ENCODE peak calls at places on chromosomes 4 and X, in four cellular contexts. S is AG10803, U is Caco-2, A is chondrocyte. J is an unnamed sample.

GRCh38 chrX:10972731-10973130 is 138.4 kb upstream of the HCCS start:
- DNase-seq in S (peak; percentile 86), A (no peak), U (no peak), J (no peak)

GRCh38 chr4:122086338-122086737 is 65.8 kb upstream of the BLTP1 start:
- DNase-seq in S (no peak), A (no peak), U (no peak), J (no peak)

GRCh38 chr4:183757105-183757504 is 98.0 kb downstream of the TRAPPC11 start:
- DNase-seq in S (no peak), U (no peak), A (no peak), J (no peak)

GRCh38 chr4:116925900-116926457 is 159.4 kb downstream of the TRAM1L1 start:
- DNase-seq in S (no peak), U (no peak), A (peak; percentile 85), J (no peak)

GRCh38 chrX:154506483-154507332 is 9.3 kb downstream of the FAM3A start:
- DNase-seq in U (no peak), S (no peak), A (no peak), J (no peak)

GRCh38 chr4:108426493-108426892 is 193.9 kb upstream of the RPL34 start:
- DNase-seq in S (peak; percentile 24), U (no peak), A (no peak), J (no peak)

GRCh38 chrX:48101443-48101842 is 29.0 kb upstream of the SPACA5B start:
- DNase-seq in A (no peak), S (no peak), U (no peak), J (no peak)

GRCh38 chrX:21004835-21005234 is 369.4 kb upstream of the CNKSR2 start:
- DNase-seq in U (no peak), S (peak; percentile 12), A (no peak), J (no peak)

GRCh38 chrX:40474205-40474626 is 106.6 kb upstream of the ATP6AP2 start:
- DNase-seq in A (no peak), U (peak; percentile 87), S (peak; percentile 5), J (no peak)

GRCh38 chrX:68109162-68109561 is 324.1 kb downstream of the OPHN1 start:
- DNase-seq in A (no peak), U (no peak), S (no peak), J (no peak)

GRCh38 chrX:129836827-129837226 is 6.9 kb downstream of the ZDHHC9 start:
- DNase-seq in S (no peak), A (no peak), U (no peak), J (no peak)

GRCh38 chr4:152106781-152107321 is 346.0 kb upstream of the GATB start:
- DNase-seq in U (no peak), S (no peak), A (no peak), J (peak; percentile 26)

GRCh38 chr4:112813790-112814189 is 176.8 kb downstream of the LARP7 start:
- DNase-seq in U (no peak), S (peak; percentile 57), A (no peak), J (peak; percentile 77)

GRCh38 chr4:111519683-111520082 is 625.6 kb upstream of the FAM241A start:
- DNase-seq in A (no peak), S (no peak), U (no peak), J (no peak)

GRCh38 chr4:7928711-7929505 is 10.8 kb downstream of the AFAP1 start:
- DNase-seq in A (no peak), U (no peak), S (no peak), J (peak; percentile 29)

GRCh38 chrX:149453030-149453429 is 52.1 kb downstream of the IDS start:
- DNase-seq in S (peak; percentile 60), A (no peak), U (no peak), J (peak; percentile 25)

GRCh38 chr4:150769845-150770244 is 187.9 kb downstream of the MAB21L2 start:
- DNase-seq in A (no peak), U (no peak), S (no peak), J (no peak)

GRCh38 chr4:40200881-40201797 is 4.3 kb downstream of the RHOH start:
- DNase-seq in U (no peak), A (no peak), S (no peak), J (no peak)

GRCh38 chrX:3550160-3550765 is 163.2 kb downstream of the PRKX start:
- DNase-seq in A (no peak), S (no peak), U (peak; percentile 42), J (peak; percentile 43)

GRCh38 chr4:165563851-165564250 is 185.0 kb downstream of the CPE start:
- DNase-seq in A (no peak), U (no peak), S (no peak), J (no peak)

DNA sequence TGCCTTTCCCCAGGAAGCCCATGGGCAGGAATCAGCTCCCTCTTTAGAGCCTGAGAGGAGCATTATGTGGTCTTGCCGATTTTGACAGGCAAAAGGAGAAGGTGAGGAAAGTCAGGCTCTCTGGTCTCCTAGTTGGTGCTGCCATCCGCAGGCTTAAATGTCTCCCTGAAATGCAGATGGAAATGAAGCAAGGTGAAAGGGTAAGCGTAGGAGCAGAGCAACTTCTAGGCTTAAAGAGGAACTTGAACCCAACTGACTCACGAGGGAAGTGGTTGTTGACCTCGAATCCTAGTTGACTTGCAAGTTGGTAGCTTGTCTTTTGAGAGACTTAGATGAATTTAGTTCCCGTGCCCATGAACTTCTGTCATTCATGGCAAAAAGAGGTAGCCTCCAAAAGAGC is 205.9 kb downstream of the PTTG2 start:
- DNase-seq in U (no peak), A (no peak), S (no peak), J (no peak)
- TF ChIP-seq CTCF in U (no peak), A (no peak), S (no peak), J (no peak)

GRCh38 chrX:53244610-53245009 is 19.6 kb upstream of the KDM5C start:
- DNase-seq in A (no peak), U (no peak), S (no peak), J (no peak)
- TF ChIP-seq CTCF in A (peak; percentile 66), U (no peak), S (peak; percentile 39), J (peak; percentile 69)

DNA sequence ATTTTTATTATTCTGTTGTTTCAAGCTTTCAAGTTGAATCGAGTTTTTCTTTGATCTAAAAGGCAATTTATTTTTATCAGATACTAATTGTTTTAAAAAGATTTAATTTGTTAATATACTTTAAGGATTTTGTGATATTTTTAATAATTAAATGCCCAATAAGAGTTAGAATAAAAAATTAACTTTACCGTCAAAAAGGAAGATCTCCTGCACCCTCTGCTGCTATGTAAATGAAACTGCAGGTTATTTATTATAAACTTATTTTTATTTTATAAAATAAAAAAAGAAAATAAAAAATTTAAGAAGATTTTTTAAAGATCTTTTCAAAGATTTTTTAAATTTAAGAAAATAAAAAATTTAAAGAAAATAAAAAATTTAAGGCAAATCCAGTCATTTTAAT is 166.1 kb downstream of the CCSER1 start:
- DNase-seq in A (no peak), U (no peak), S (peak; percentile 4), J (no peak)
- TF ChIP-seq CTCF in A (peak; percentile 96), U (peak; percentile 61), S (peak; percentile 44), J (peak; percentile 76)

DNA sequence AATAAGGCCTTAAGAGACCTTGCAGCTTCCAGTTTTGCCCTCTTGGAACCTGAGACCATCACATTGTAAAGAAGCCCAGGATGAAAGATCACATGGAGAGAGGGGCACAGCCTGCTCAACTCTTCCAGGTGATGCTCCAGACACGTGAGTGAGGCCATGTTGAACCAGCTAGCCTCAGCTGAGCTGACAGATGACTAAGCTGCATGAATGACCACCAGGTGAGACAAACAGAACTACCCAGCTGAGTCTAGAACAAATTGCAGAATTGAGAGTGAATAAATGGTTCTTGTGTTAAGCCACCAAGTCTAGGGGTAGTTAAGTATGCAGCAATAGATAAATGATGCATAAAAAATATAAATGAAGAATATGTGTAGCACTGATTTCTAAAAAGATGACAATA is 16.8 kb upstream of the GPR82 start:
- DNase-seq in S (no peak), A (no peak), U (no peak), J (no peak)
- TF ChIP-seq CTCF in S (no peak), A (no peak), U (no peak), J (no peak)

GRCh38 chrX:108224727-108225455 is 133.3 kb downstream of the ATG4A start:
- DNase-seq in U (peak; percentile 21), A (no peak), S (peak; percentile 3), J (no peak)
- TF ChIP-seq CTCF in U (peak; percentile 34), A (peak; percentile 89), S (peak; percentile 56), J (peak; percentile 72)

J was measured in HFFc6.